ENCODE peak calls at places on chromosomes 6 and 20, in six cellular contexts. E, X, K, L, N and H are unnamed samples.

GRCh38 chr20:56995635-56996075 is 270.8 kb downstream of the BMP7 start:
- DNase-seq in E (peak; percentile 17), X (peak; percentile 73), K (no peak), L (peak; percentile 80), N (no peak), H (no peak)

GRCh38 chr6:111157412-111157811 is 70.1 kb downstream of the SLC16A10 start:
- DNase-seq in E (no peak), X (no peak), K (no peak), L (no peak), N (no peak), H (no peak)

GRCh38 chr6:22147983-22148797 is 148.6 kb downstream of the PRL start:
- DNase-seq in E (peak; percentile 59), X (peak; percentile 31), K (peak; percentile 36), L (peak; percentile 15), N (peak; percentile 56), H (peak; percentile 90)

GRCh38 chr6:163338671-163339405 is 75.7 kb upstream of the QKI start:
- DNase-seq in E (no peak), X (peak; percentile 75), K (no peak), L (no peak), N (peak; percentile 72), H (peak; percentile 91)

GRCh38 chr6:68778356-68779020 is 143.4 kb downstream of the ADGRB3 start:
- DNase-seq in E (peak; percentile 87), X (peak; percentile 68), K (no peak), L (peak; percentile 5), N (peak; percentile 39), H (peak; percentile 38)

GRCh38 chr6:18412073-18412472 is 24.9 kb downstream of the RNF144B start:
- DNase-seq in E (no peak), X (no peak), K (no peak), L (no peak), N (no peak), H (no peak)

GRCh38 chr20:33862709-33863403 is 51.7 kb downstream of the CHMP4B start:
- DNase-seq in E (peak; percentile 78), X (peak; percentile 82), K (peak; percentile 39), L (peak; percentile 75), N (peak; percentile 47), H (peak; percentile 65)

GRCh38 chr6:78611886-78612480 is 255.4 kb upstream of the IRAK1BP1 start:
- DNase-seq in E (peak; percentile 30), X (peak; percentile 5), K (no peak), L (peak; percentile 52), N (no peak), H (no peak)

GRCh38 chr6:3321042-3321441 is 62.3 kb downstream of the PSMG4 start:
- DNase-seq in E (no peak), X (no peak), K (no peak), L (no peak), N (no peak), H (no peak)

GRCh38 chr6:136551103-136551502 is 881 bp upstream of the MAP7 start:
- DNase-seq in E (no peak), X (peak; percentile 13), K (no peak), L (no peak), N (no peak), H (no peak)

GRCh38 chr6:100620085-100620484 is 155.4 kb upstream of the SIM1 start:
- DNase-seq in E (no peak), X (no peak), K (no peak), L (no peak), N (no peak), H (peak; percentile 79)

GRCh38 chr20:61951695-61952533 is 113.8 kb downstream of the TAF4 start:
- DNase-seq in E (peak; percentile 24), X (peak; percentile 88), K (peak; percentile 16), L (no peak), N (no peak), H (no peak)

GRCh38 chr6:88499845-88500699 is 333.9 kb upstream of the CNR1 start:
- DNase-seq in E (no peak), X (no peak), K (no peak), L (no peak), N (no peak), H (no peak)

GRCh38 chr6:53119772-53120409 is 28.8 kb downstream of the GCM1 start:
- DNase-seq in E (peak; percentile 25), X (no peak), K (peak; percentile 59), L (peak; percentile 23), N (no peak), H (peak; percentile 57)

GRCh38 chr6:31025595-31025994 is 15.3 kb downstream of the MUC22 start:
- DNase-seq in E (no peak), X (no peak), K (no peak), L (no peak), N (no peak), H (no peak)

GRCh38 chr20:41314386-41314785 is 3.1 kb downstream of the ZHX3 start:
- DNase-seq in E (no peak), X (no peak), K (no peak), L (no peak), N (no peak), H (no peak)

GRCh38 chr6:87482382-87482781 is 9.6 kb downstream of the SLC35A1 start:
- DNase-seq in E (peak; percentile 35), X (no peak), K (no peak), L (no peak), N (no peak), H (no peak)

GRCh38 chr6:87487555-87487954 is 14.8 kb downstream of the SLC35A1 start:
- DNase-seq in E (peak; percentile 68), X (no peak), K (no peak), L (no peak), N (no peak), H (peak; percentile 4)

GRCh38 chr6:87481936-87482335 is 9.2 kb downstream of the SLC35A1 start:
- DNase-seq in E (peak; percentile 29), X (no peak), K (no peak), L (no peak), N (no peak), H (no peak)

GRCh38 chr6:87484491-87484890 is 11.7 kb downstream of the SLC35A1 start:
- DNase-seq in E (no peak), X (no peak), K (no peak), L (peak; percentile 46), N (no peak), H (no peak)

GRCh38 chr6:87483929-87484328 is 11.2 kb downstream of the SLC35A1 start:
- DNase-seq in E (peak; percentile 44), X (peak; percentile 79), K (no peak), L (peak; percentile 12), N (no peak), H (peak; percentile 40)
- TF ChIP-seq CTCF in E (peak; percentile 37), X (peak; percentile 63), K (no peak), L (no peak), N (peak; percentile 13), H (peak; percentile 50)

GRCh38 chr20:1808101-1808500 is 87.1 kb upstream of the SIRPA start:
- DNase-seq in E (no peak), X (no peak), K (no peak), L (no peak), N (no peak), H (no peak)

GRCh38 chr20:1810572-1810925 is 84.7 kb upstream of the SIRPA start:
- DNase-seq in E (no peak), X (no peak), K (no peak), L (no peak), N (no peak), H (no peak)

GRCh38 chr20:1810926-1811620 is 84.1 kb upstream of the SIRPA start:
- DNase-seq in E (peak; percentile 56), X (no peak), K (no peak), L (no peak), N (no peak), H (peak; percentile 33)

GRCh38 chr20:1809121-1809520 is 86.1 kb upstream of the SIRPA start:
- DNase-seq in E (no peak), X (no peak), K (no peak), L (peak; percentile 93), N (no peak), H (peak; percentile 90)

DNA sequence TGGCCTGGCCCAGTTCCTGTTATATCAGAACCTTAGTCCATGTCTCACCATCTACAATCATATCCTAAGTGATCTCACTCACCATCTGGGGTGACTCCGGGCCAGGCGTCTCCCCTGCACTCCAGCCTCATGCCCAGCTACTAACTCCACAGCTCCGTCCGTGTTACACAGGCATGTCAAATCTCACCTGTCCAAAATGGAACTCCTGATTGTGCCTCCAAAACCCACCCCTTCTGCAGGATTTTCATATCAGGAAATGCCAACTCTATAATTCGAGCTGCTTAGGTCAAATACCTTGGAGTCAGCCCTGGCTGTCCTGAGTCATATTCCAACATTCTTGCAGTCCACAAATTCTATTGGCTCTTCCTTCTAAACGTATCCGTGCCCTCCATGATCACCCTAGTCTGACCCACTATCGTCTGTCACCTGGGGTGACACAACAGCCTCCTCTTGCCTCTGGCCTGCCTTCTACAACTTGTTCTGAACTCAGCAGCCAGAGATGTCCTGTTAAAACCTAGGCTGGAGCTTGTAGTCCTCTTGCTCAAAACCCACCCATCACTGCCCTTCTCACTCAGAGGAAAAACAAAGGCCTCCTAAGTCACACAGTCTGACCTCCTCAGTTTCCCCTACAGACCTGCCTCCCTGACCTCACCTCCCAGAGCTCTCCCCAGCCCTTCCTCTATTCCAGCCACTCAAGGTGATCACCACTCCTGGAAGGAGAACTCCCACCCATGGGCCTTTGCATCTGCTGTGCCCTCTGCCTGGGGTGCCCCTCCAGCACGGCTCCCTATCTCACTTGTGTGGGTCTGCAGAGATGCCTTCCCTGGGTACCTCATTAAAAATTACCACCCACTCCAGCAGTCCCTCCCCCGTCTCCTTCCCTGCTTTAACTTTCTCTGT is 85.3 kb upstream of the SIRPA start:
- DNase-seq in E (no peak), X (no peak), K (no peak), L (peak; percentile 62), N (no peak), H (peak; percentile 51)
- H3K27ac ChIP-seq in E (no peak overlapping the region), X (no peak overlapping the region), K (no peak overlapping the region), L (peak overlapping the region; percentile 92), N (peak overlapping the region; percentile 81), H (peak overlapping the region; percentile 78)

DNA sequence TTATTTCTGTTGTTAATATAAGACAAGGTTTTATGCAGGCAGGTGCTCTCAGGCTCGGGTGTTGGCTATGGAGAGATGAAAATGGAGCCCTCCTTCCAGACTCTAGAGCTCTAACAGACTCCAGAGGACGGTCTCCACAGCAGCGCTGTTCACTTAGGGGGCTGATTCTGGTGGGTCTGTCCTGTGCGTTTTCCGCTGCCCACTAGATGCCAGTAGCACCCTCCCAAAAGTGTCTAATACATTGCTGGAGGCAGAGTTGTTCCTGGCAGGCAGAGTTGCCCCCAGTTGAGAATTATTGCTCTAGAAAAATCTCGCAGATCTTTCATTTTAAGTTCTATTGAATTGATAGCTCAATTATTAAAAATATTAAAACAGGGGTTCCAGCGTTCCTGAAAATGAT is 109.9 kb downstream of the MAP3K4 start:
- DNase-seq in E (peak; percentile 24), X (peak; percentile 53), K (no peak), L (no peak), N (no peak), H (no peak)
- TF ChIP-seq CTCF in E (peak; percentile 50), X (peak; percentile 68), K (no peak), L (no peak), N (peak; percentile 19), H (peak; percentile 55)

DNA sequence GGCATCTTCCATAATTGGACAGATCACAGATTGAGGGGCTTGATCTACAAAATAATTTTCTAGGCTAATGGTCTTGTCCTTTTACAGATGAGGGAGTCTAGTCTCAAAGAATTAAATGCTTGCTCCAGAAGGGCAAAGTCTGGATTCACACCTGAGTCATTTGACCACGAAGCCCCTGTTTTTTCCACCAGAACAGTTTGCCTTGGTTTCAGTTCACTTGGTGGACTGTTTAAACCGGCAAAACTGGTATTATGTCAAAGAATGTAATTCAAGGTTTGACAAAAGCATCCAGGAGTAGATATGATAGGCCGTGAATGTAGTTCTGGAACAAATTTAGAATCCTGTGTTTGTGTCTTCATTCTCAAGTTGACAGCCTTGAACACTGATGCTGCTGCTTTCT is 3.3 kb downstream of the MYO6 start:
- DNase-seq in E (no peak), X (no peak), K (no peak), L (no peak), N (no peak), H (no peak)
- H3K27ac ChIP-seq in E (no peak overlapping the region), X (no peak overlapping the region), K (no peak overlapping the region), L (no peak overlapping the region), N (no peak overlapping the region), H (no peak overlapping the region)

GRCh38 chr6:13711384-13711725 is 280 bp downstream of the RANBP9 start:
- DNase-seq in E (no peak), X (no peak), K (peak; percentile 60), L (no peak), N (no peak), H (peak; percentile 26)
- TF ChIP-seq CTCF in E (no peak), X (peak; percentile 34), K (no peak), L (no peak), N (peak; percentile 47), H (peak; percentile 4)